ENCODE peak calls at places on chromosome 16, in seven cellular contexts. X is T follicular helper cell; V is HS-5; W is C1 segment of cervical spinal cord; D is fibroblast of pulmonary artery; F is stimulated activated CD4-positive, alpha-beta T cell treated with anti-CD3 and anti-CD28 coated beads, Interleukin-2, amount 100 ng/mL, for 24 hours; L is T-helper 2 cell treated with Interferon-gamma antibody and Interleukin-4, amounts not matched to agents 5 μg/mL and 100 μg/mL, for 36 hours. Y is an unnamed sample.

GRCh38 chr16:88423448-88423850 is 29.6 kb upstream of the ZFPM1 start:
- DNase-seq in X (no peak), V (no peak), W (no peak), D (no peak), F (no peak), L (no peak), Y (no peak)

GRCh38 chr16:65336169-65336568 is 214.3 kb upstream of the CDH11 start:
- DNase-seq in X (no peak), V (peak), W (no peak), D (peak), F (no peak), L (no peak), Y (no peak)

GRCh38 chr16:84013787-84014569 is 28.6 kb downstream of the SLC38A8 start:
- DNase-seq in X (peak), V (peak), W (no peak), D (peak), F (peak), L (peak), Y (peak)

GRCh38 chr16:29820271-29820701 is at the start of gene MVP:
- DNase-seq in X (no peak), V (no peak), W (peak), D (peak), F (peak), L (peak), Y (no peak)

GRCh38 chr16:53757971-53758609 is 54.1 kb downstream of the FTO start:
- DNase-seq in X (no peak), V (no peak), W (no peak), D (no peak), F (no peak), L (no peak), Y (no peak)

GRCh38 chr16:4465977-4466779 is 8.2 kb downstream of the NMRAL1 start:
- DNase-seq in X (peak), V (no peak), W (no peak), D (peak), F (peak), L (no peak), Y (no peak)

GRCh38 chr16:53754938-53755910 is 51.3 kb downstream of the FTO start:
- DNase-seq in X (no peak), V (no peak), W (no peak), D (peak), F (no peak), L (no peak), Y (no peak)

GRCh38 chr16:8572919-8573724 is 17.2 kb downstream of the TMEM114 start:
- DNase-seq in X (no peak), V (no peak), W (no peak), D (peak), F (no peak), L (no peak), Y (no peak)

GRCh38 chr16:89114159-89114981 is 20.7 kb downstream of the ACSF3 start:
- DNase-seq in X (peak), V (no peak), W (no peak), D (peak), F (peak), L (no peak), Y (no peak)

GRCh38 chr16:88684569-88685155 is 1.6 kb downstream of the SNAI3 start:
- DNase-seq in X (no peak), V (no peak), W (no peak), D (no peak), F (no peak), L (no peak), Y (no peak)

GRCh38 chr16:6684076-6684673 is 648.5 kb upstream of the RBFOX1 start:
- DNase-seq in X (no peak), V (no peak), W (no peak), D (peak), F (peak), L (no peak), Y (no peak)

GRCh38 chr16:79993810-79994209 is 393.3 kb upstream of the MAF start:
- DNase-seq in X (no peak), V (no peak), W (no peak), D (no peak), F (no peak), L (no peak), Y (no peak)

GRCh38 chr16:14602443-14602963 is 27.6 kb downstream of the PARN start:
- DNase-seq in X (no peak), V (no peak), W (no peak), D (no peak), F (no peak), L (no peak), Y (no peak)

GRCh38 chr16:63458842-63459241 is 1422.6 kb upstream of the CDH8 start:
- DNase-seq in X (no peak), V (no peak), W (no peak), D (no peak), F (no peak), L (no peak), Y (no peak)

GRCh38 chr16:13414154-13414553 is 505.8 kb upstream of the ERCC4 start:
- DNase-seq in X (no peak), V (no peak), W (no peak), D (no peak), F (no peak), L (no peak), Y (no peak)

GRCh38 chr16:85751665-85752501 is 987 bp upstream of the C16orf74 start:
- DNase-seq in X (no peak), V (peak), W (no peak), D (peak), F (no peak), L (no peak), Y (no peak)

GRCh38 chr16:49463529-49463928 is 89.9 kb downstream of the C16orf78 start:
- DNase-seq in X (peak), V (no peak), W (no peak), D (no peak), F (peak), L (peak), Y (no peak)

GRCh38 chr16:31714899-31715504 is 158.6 kb upstream of the ZNF267 start:
- DNase-seq in X (no peak), V (no peak), W (no peak), D (no peak), F (no peak), L (peak), Y (no peak)

GRCh38 chr16:85561248-85562101 is 51.6 kb upstream of the GSE1 start:
- DNase-seq in X (no peak), V (no peak), W (no peak), D (no peak), F (no peak), L (no peak), Y (no peak)